ENCODE peak calls at places on chromosomes 6 and 20, in seven cellular contexts. One of them, this sample, is unnamed.

GRCh38 chr6:155303361-155303870 is 10.9 kb downstream of the TFB1M start:
- DNase-seq in NCI-H146: no peak
- DNase-seq in activated CD4-positive, alpha-beta T cell treated with anti-CD3 and anti-CD28 coated beads for 36 hours: no peak
- DNase-seq in stimulated activated naive CD4-positive, alpha-beta T cell treated with Interleukin-2 at 50 U/mL for 16 hours: no peak
- DNase-seq in activated naive CD4-positive, alpha-beta T cell: no peak
- DNase-seq in hypothalamus: no peak
- DNase-seq in NCI-H69: no peak
- DNase-seq in this sample: no peak

GRCh38 chr20:61056627-61057312 is 195.3 kb upstream of the CDH4 start:
- DNase-seq in NCI-H146: no peak
- DNase-seq in activated CD4-positive, alpha-beta T cell treated with anti-CD3 and anti-CD28 coated beads for 36 hours: no peak
- DNase-seq in stimulated activated naive CD4-positive, alpha-beta T cell treated with Interleukin-2 at 50 U/mL for 16 hours: no peak
- DNase-seq in activated naive CD4-positive, alpha-beta T cell: no peak
- DNase-seq in hypothalamus: no peak
- DNase-seq in NCI-H69: no peak
- DNase-seq in this sample: no peak

GRCh38 chr6:10505529-10505928 is 15.6 kb upstream of the GCNT2 start:
- DNase-seq in NCI-H146: peak; percentile 95
- DNase-seq in activated CD4-positive, alpha-beta T cell treated with anti-CD3 and anti-CD28 coated beads for 36 hours: no peak
- DNase-seq in stimulated activated naive CD4-positive, alpha-beta T cell treated with Interleukin-2 at 50 U/mL for 16 hours: no peak
- DNase-seq in activated naive CD4-positive, alpha-beta T cell: no peak
- DNase-seq in hypothalamus: no peak
- DNase-seq in NCI-H69: peak; percentile 99
- DNase-seq in this sample: no peak

GRCh38 chr20:64161595-64162238 is 2.5 kb upstream of the MYT1 start:
- DNase-seq in NCI-H146: no peak
- DNase-seq in activated CD4-positive, alpha-beta T cell treated with anti-CD3 and anti-CD28 coated beads for 36 hours: peak; percentile 61
- DNase-seq in stimulated activated naive CD4-positive, alpha-beta T cell treated with Interleukin-2 at 50 U/mL for 16 hours: peak; percentile 4
- DNase-seq in activated naive CD4-positive, alpha-beta T cell: no peak
- DNase-seq in hypothalamus: peak; percentile 30
- DNase-seq in NCI-H69: peak; percentile 81
- DNase-seq in this sample: no peak

GRCh38 chr6:154604120-154604519 is 93.6 kb upstream of the CNKSR3 start:
- DNase-seq in NCI-H146: peak; percentile 56
- DNase-seq in activated CD4-positive, alpha-beta T cell treated with anti-CD3 and anti-CD28 coated beads for 36 hours: no peak
- DNase-seq in stimulated activated naive CD4-positive, alpha-beta T cell treated with Interleukin-2 at 50 U/mL for 16 hours: no peak
- DNase-seq in activated naive CD4-positive, alpha-beta T cell: no peak
- DNase-seq in hypothalamus: no peak
- DNase-seq in NCI-H69: peak; percentile 61
- DNase-seq in this sample: no peak

GRCh38 chr6:101013612-101014195 is 132.6 kb upstream of the ASCC3 start:
- DNase-seq in NCI-H146: no peak
- DNase-seq in activated CD4-positive, alpha-beta T cell treated with anti-CD3 and anti-CD28 coated beads for 36 hours: no peak
- DNase-seq in stimulated activated naive CD4-positive, alpha-beta T cell treated with Interleukin-2 at 50 U/mL for 16 hours: no peak
- DNase-seq in activated naive CD4-positive, alpha-beta T cell: no peak
- DNase-seq in hypothalamus: no peak
- DNase-seq in NCI-H69: peak; percentile 41
- DNase-seq in this sample: no peak

GRCh38 chr6:142612956-142613355 is 311.1 kb downstream of the ADGRG6 start:
- DNase-seq in NCI-H146: no peak
- DNase-seq in activated CD4-positive, alpha-beta T cell treated with anti-CD3 and anti-CD28 coated beads for 36 hours: no peak
- DNase-seq in stimulated activated naive CD4-positive, alpha-beta T cell treated with Interleukin-2 at 50 U/mL for 16 hours: no peak
- DNase-seq in activated naive CD4-positive, alpha-beta T cell: no peak
- DNase-seq in hypothalamus: no peak
- DNase-seq in NCI-H69: no peak
- DNase-seq in this sample: no peak

GRCh38 chr20:61830956-61831355 is 234.7 kb downstream of the TAF4 start:
- DNase-seq in NCI-H146: no peak
- DNase-seq in activated CD4-positive, alpha-beta T cell treated with anti-CD3 and anti-CD28 coated beads for 36 hours: no peak
- DNase-seq in stimulated activated naive CD4-positive, alpha-beta T cell treated with Interleukin-2 at 50 U/mL for 16 hours: no peak
- DNase-seq in activated naive CD4-positive, alpha-beta T cell: no peak
- DNase-seq in hypothalamus: no peak
- DNase-seq in NCI-H69: no peak
- DNase-seq in this sample: no peak

GRCh38 chr6:132194529-132194928 is 206.7 kb downstream of the MOXD1 start:
- DNase-seq in NCI-H146: no peak
- DNase-seq in activated CD4-positive, alpha-beta T cell treated with anti-CD3 and anti-CD28 coated beads for 36 hours: no peak
- DNase-seq in stimulated activated naive CD4-positive, alpha-beta T cell treated with Interleukin-2 at 50 U/mL for 16 hours: no peak
- DNase-seq in activated naive CD4-positive, alpha-beta T cell: no peak
- DNase-seq in hypothalamus: no peak
- DNase-seq in NCI-H69: no peak
- DNase-seq in this sample: no peak

GRCh38 chr6:35292494-35292893 is 5.1 kb upstream of the DEF6 start:
- DNase-seq in NCI-H146: no peak
- DNase-seq in activated CD4-positive, alpha-beta T cell treated with anti-CD3 and anti-CD28 coated beads for 36 hours: no peak
- DNase-seq in stimulated activated naive CD4-positive, alpha-beta T cell treated with Interleukin-2 at 50 U/mL for 16 hours: no peak
- DNase-seq in activated naive CD4-positive, alpha-beta T cell: no peak
- DNase-seq in hypothalamus: no peak
- DNase-seq in NCI-H69: no peak
- DNase-seq in this sample: no peak

GRCh38 chr20:957544-957943 is 41.4 kb upstream of the ANGPT4 start:
- DNase-seq in NCI-H146: no peak
- DNase-seq in activated CD4-positive, alpha-beta T cell treated with anti-CD3 and anti-CD28 coated beads for 36 hours: no peak
- DNase-seq in stimulated activated naive CD4-positive, alpha-beta T cell treated with Interleukin-2 at 50 U/mL for 16 hours: no peak
- DNase-seq in activated naive CD4-positive, alpha-beta T cell: no peak
- DNase-seq in hypothalamus: no peak
- DNase-seq in NCI-H69: no peak
- DNase-seq in this sample: no peak

GRCh38 chr6:49979584-49979983 is 10.2 kb upstream of the DEFB113 start:
- DNase-seq in NCI-H146: no peak
- DNase-seq in activated CD4-positive, alpha-beta T cell treated with anti-CD3 and anti-CD28 coated beads for 36 hours: no peak
- DNase-seq in stimulated activated naive CD4-positive, alpha-beta T cell treated with Interleukin-2 at 50 U/mL for 16 hours: no peak
- DNase-seq in activated naive CD4-positive, alpha-beta T cell: no peak
- DNase-seq in hypothalamus: no peak
- DNase-seq in NCI-H69: no peak
- DNase-seq in this sample: no peak

GRCh38 chr6:15561447-15562199 is 101.2 kb downstream of the DTNBP1 start:
- DNase-seq in NCI-H146: no peak
- DNase-seq in activated CD4-positive, alpha-beta T cell treated with anti-CD3 and anti-CD28 coated beads for 36 hours: no peak
- DNase-seq in stimulated activated naive CD4-positive, alpha-beta T cell treated with Interleukin-2 at 50 U/mL for 16 hours: no peak
- DNase-seq in activated naive CD4-positive, alpha-beta T cell: no peak
- DNase-seq in hypothalamus: no peak
- DNase-seq in NCI-H69: no peak
- DNase-seq in this sample: no peak

GRCh38 chr20:13251556-13251955 is 30.5 kb downstream of the ISM1 start:
- DNase-seq in NCI-H146: no peak
- DNase-seq in activated CD4-positive, alpha-beta T cell treated with anti-CD3 and anti-CD28 coated beads for 36 hours: no peak
- DNase-seq in stimulated activated naive CD4-positive, alpha-beta T cell treated with Interleukin-2 at 50 U/mL for 16 hours: no peak
- DNase-seq in activated naive CD4-positive, alpha-beta T cell: no peak
- DNase-seq in hypothalamus: no peak
- DNase-seq in NCI-H69: no peak
- DNase-seq in this sample: no peak

GRCh38 chr6:39377530-39377929 is 55.0 kb upstream of the KCNK16 start:
- DNase-seq in NCI-H146: peak; percentile 62
- DNase-seq in activated CD4-positive, alpha-beta T cell treated with anti-CD3 and anti-CD28 coated beads for 36 hours: peak; percentile 43
- DNase-seq in stimulated activated naive CD4-positive, alpha-beta T cell treated with Interleukin-2 at 50 U/mL for 16 hours: no peak
- DNase-seq in activated naive CD4-positive, alpha-beta T cell: no peak
- DNase-seq in hypothalamus: peak; percentile 73
- DNase-seq in NCI-H69: peak; percentile 48
- DNase-seq in this sample: no peak